ENCODE peak calls at places on chromosomes 1 and 21, in ten cellular contexts. S is dermis blood vessel endothelial cell; L is stomach; U is stimulated activated CD4-positive, alpha-beta T cell treated with anti-CD3 and anti-CD28 coated beads, Interleukin-1b, Interleukin-23, amount 100 ng/mL, for 4 hours; P is activated CD4-positive, alpha-beta T cell treated with anti-CD3 and anti-CD28 coated beads, Interleukin-2, amount 10 ng/mL, durations not matched to agents 24 days and 14 days; C is HT-29; H is M059J; R is activated naive CD4-positive, alpha-beta T cell; J is HCEC 1CT; F is iPS DF 6.9. T is an unnamed sample.

GRCh38 chr1:53266038-53266437 is 27.7 kb upstream of the MAGOH start:
- DNase-seq in S (peak), L (no peak), U (no peak), P (no peak), C (peak), H (peak), R (no peak), J (no peak), F (no peak), T (peak)

GRCh38 chr1:55428944-55429931 is 214.1 kb upstream of the USP24 start:
- DNase-seq in S (peak), L (peak), U (no peak), P (no peak), C (peak), H (peak), R (no peak), J (peak), F (no peak), T (no peak)

GRCh38 chr1:187648091-187648490 is 819.3 kb downstream of the PLA2G4A start:
- DNase-seq in S (no peak), L (no peak), U (no peak), P (no peak), C (no peak), H (no peak), R (no peak), J (no peak), F (no peak), T (no peak)

GRCh38 chr1:156471496-156472490 is 28.8 kb downstream of the MEF2D start:
- DNase-seq in S (no peak), L (peak), U (no peak), P (no peak), C (peak), H (no peak), R (no peak), J (no peak), F (no peak), T (no peak)

GRCh38 chr1:154955718-154956513 is at the start of gene PBXIP1:
- DNase-seq in S (peak), L (peak), U (peak), P (peak), C (peak), H (peak), R (no peak), J (peak), F (peak), T (peak)

GRCh38 chr1:52713590-52713989 is 12.7 kb upstream of the ZYG11B start:
- DNase-seq in S (no peak), L (no peak), U (no peak), P (no peak), C (no peak), H (no peak), R (no peak), J (no peak), F (no peak), T (no peak)

GRCh38 chr1:63773815-63774616 is at the start of gene ROR1:
- DNase-seq in S (peak), L (peak), U (no peak), P (peak), C (peak), H (peak), R (peak), J (peak), F (no peak), T (peak)

GRCh38 chr1:184583837-184584236 is 170.8 kb downstream of the EDEM3 start:
- DNase-seq in S (no peak), L (no peak), U (no peak), P (no peak), C (no peak), H (no peak), R (no peak), J (no peak), F (no peak), T (no peak)

GRCh38 chr1:150362721-150363425 is 1.1 kb upstream of the RPRD2 start:
- DNase-seq in S (peak), L (no peak), U (no peak), P (peak), C (no peak), H (no peak), R (no peak), J (no peak), F (no peak), T (no peak)

GRCh38 chr1:15919316-15919715 is 56.6 kb downstream of the ZBTB17 start:
- DNase-seq in S (no peak), L (no peak), U (peak), P (peak), C (peak), H (peak), R (no peak), J (peak), F (no peak), T (no peak)

GRCh38 chr21:41164052-41164451 is 3.9 kb upstream of the BACE2 start:
- DNase-seq in S (no peak), L (no peak), U (no peak), P (no peak), C (no peak), H (no peak), R (no peak), J (no peak), F (no peak), T (no peak)

GRCh38 chr21:34522284-34522683 is 10.3 kb upstream of the KCNE1 start:
- DNase-seq in S (no peak), L (no peak), U (no peak), P (no peak), C (no peak), H (no peak), R (no peak), J (no peak), F (no peak), T (no peak)

T was measured in KBM-7.